ENCODE peak calls at places on chromosome 6, in ten cellular contexts. N is iris pigment epithelial cell; I is KBM-7; R is naive thymus-derived CD4-positive, alpha-beta T cell; G is HTR-8/SVneo; U is stimulated activated CD4-positive, alpha-beta T cell treated with anti-CD3 and anti-CD28 coated beads, Interleukin-15, amount 100 ng/mL, for 1 hour; V is activated T-helper 1 cell treated with anti-CD3 and anti-CD28 coated beads, Interleukin-2, amount 50 U/mL, for 16 hours; L is RCC 7860; M is lower leg skin; Z is AML-193. H is an unnamed sample.

GRCh38 chr6:125812394-125813231 is 21.9 kb downstream of the NCOA7 start:
- DNase-seq in N (peak), I (no peak), R (no peak), G (peak), U (no peak), V (no peak), L (peak), M (no peak), Z (no peak), H (no peak)

GRCh38 chr6:162178266-162178665 is 549.3 kb downstream of the PRKN start:
- DNase-seq in N (no peak), I (no peak), R (no peak), G (no peak), U (no peak), V (no peak), L (no peak), M (no peak), Z (no peak), H (no peak)

GRCh38 chr6:30681696-30682180 is 4.7 kb downstream of the PPP1R18 start:
- DNase-seq in N (no peak), I (no peak), R (no peak), G (no peak), U (no peak), V (no peak), L (no peak), M (no peak), Z (no peak), H (no peak)

GRCh38 chr6:79215233-79215824 is 19.2 kb downstream of the HMGN3 start:
- DNase-seq in N (peak), I (no peak), R (no peak), G (no peak), U (no peak), V (no peak), L (peak), M (no peak), Z (no peak), H (no peak)

GRCh38 chr6:166253277-166254229 is 54.6 kb downstream of the PRR18 start:
- DNase-seq in N (no peak), I (no peak), R (no peak), G (peak), U (peak), V (no peak), L (no peak), M (no peak), Z (no peak), H (peak)

GRCh38 chr6:158770948-158771347 is 48.2 kb downstream of the EZR start:
- DNase-seq in N (no peak), I (no peak), R (no peak), G (no peak), U (no peak), V (no peak), L (no peak), M (no peak), Z (no peak), H (no peak)

GRCh38 chr6:112245511-112246203 is 8.7 kb downstream of the LAMA4 start:
- DNase-seq in N (peak), I (no peak), R (no peak), G (no peak), U (no peak), V (no peak), L (no peak), M (no peak), Z (no peak), H (no peak)

GRCh38 chr6:45148711-45149341 is 179.3 kb upstream of the RUNX2 start:
- DNase-seq in N (peak), I (no peak), R (no peak), G (no peak), U (no peak), V (no peak), L (no peak), M (no peak), Z (peak), H (peak)

GRCh38 chr6:157760589-157761330 is 62.3 kb upstream of the SNX9 start:
- DNase-seq in N (peak), I (peak), R (no peak), G (peak), U (no peak), V (no peak), L (peak), M (no peak), Z (no peak), H (peak)

GRCh38 chr6:56716229-56716628 is 73.5 kb upstream of the DST start:
- DNase-seq in N (peak), I (no peak), R (no peak), G (no peak), U (no peak), V (no peak), L (no peak), M (no peak), Z (no peak), H (no peak)

GRCh38 chr6:85124472-85125428 is 325.1 kb upstream of the NT5E start:
- DNase-seq in N (no peak), I (no peak), R (no peak), G (no peak), U (no peak), V (no peak), L (no peak), M (no peak), Z (no peak), H (no peak)

GRCh38 chr6:156557269-156557885 is 219.8 kb upstream of the ARID1B start:
- DNase-seq in N (peak), I (peak), R (no peak), G (no peak), U (no peak), V (no peak), L (no peak), M (peak), Z (no peak), H (no peak)

GRCh38 chr6:73969982-73970960 is 274.3 kb downstream of the CD109 start:
- DNase-seq in N (peak), I (peak), R (no peak), G (peak), U (no peak), V (no peak), L (peak), M (no peak), Z (peak), H (peak)

GRCh38 chr6:5996701-5997419 is 9.9 kb downstream of the NRN1 start:
- DNase-seq in N (peak), I (peak), R (no peak), G (peak), U (no peak), V (no peak), L (no peak), M (no peak), Z (no peak), H (peak)

GRCh38 chr6:13013681-13014550 is 297.3 kb downstream of the PHACTR1 start:
- DNase-seq in N (peak), I (no peak), R (no peak), G (no peak), U (no peak), V (no peak), L (no peak), M (no peak), Z (no peak), H (no peak)

GRCh38 chr6:6712258-6712978 is 123.9 kb downstream of the LY86 start:
- DNase-seq in N (peak), I (peak), R (no peak), G (peak), U (no peak), V (no peak), L (peak), M (no peak), Z (peak), H (peak)